ENCODE peak calls at places on chromosome 2, in five cellular contexts. One of them, this sample, is unnamed.
A peak's percentile ranks its signal among the peaks of the same experiment; 100 is the strongest.

GRCh38 chr2:1721706-1722483 is 22.4 kb downstream of the PXDN start:
- DNase-seq in hepatic stellate cell: peak; percentile 94
- DNase-seq in hypothalamus: no peak
- DNase-seq in adipocyte: peak; percentile 60
- DNase-seq in stimulated activated effector memory CD8-positive, alpha-beta T cell treated with anti-CD3 and anti-CD28 coated beads, Interleukin-12 subunit alpha, Interleukin-12 subunit beta, amount 100 ng/mL, for 72 hours: no peak
- DNase-seq in this sample: no peak

GRCh38 chr2:16633632-16634430 is 31.8 kb downstream of the CYRIA start:
- DNase-seq in adipocyte: no peak
- DNase-seq in hepatic stellate cell: no peak
- DNase-seq in hypothalamus: no peak
- DNase-seq in stimulated activated effector memory CD8-positive, alpha-beta T cell treated with anti-CD3 and anti-CD28 coated beads, Interleukin-12 subunit alpha, Interleukin-12 subunit beta, amount 100 ng/mL, for 72 hours: no peak
- DNase-seq in this sample: no peak

GRCh38 chr2:74429487-74430451 is 8.2 kb downstream of the WDR54 start:
- DNase-seq in stimulated activated effector memory CD8-positive, alpha-beta T cell treated with anti-CD3 and anti-CD28 coated beads, Interleukin-12 subunit alpha, Interleukin-12 subunit beta, amount 100 ng/mL, for 72 hours: no peak
- DNase-seq in hypothalamus: no peak
- DNase-seq in adipocyte: no peak
- DNase-seq in hepatic stellate cell: no peak
- DNase-seq in this sample: no peak

GRCh38 chr2:52395912-52396311 is 1364.0 kb upstream of the NRXN1 start:
- DNase-seq in adipocyte: peak; percentile 63
- DNase-seq in hypothalamus: no peak
- DNase-seq in hepatic stellate cell: no peak
- DNase-seq in stimulated activated effector memory CD8-positive, alpha-beta T cell treated with anti-CD3 and anti-CD28 coated beads, Interleukin-12 subunit alpha, Interleukin-12 subunit beta, amount 100 ng/mL, for 72 hours: no peak
- DNase-seq in this sample: no peak

GRCh38 chr2:235533616-235534385 is 40.0 kb downstream of the AGAP1 start:
- DNase-seq in hepatic stellate cell: no peak
- DNase-seq in hypothalamus: no peak
- DNase-seq in stimulated activated effector memory CD8-positive, alpha-beta T cell treated with anti-CD3 and anti-CD28 coated beads, Interleukin-12 subunit alpha, Interleukin-12 subunit beta, amount 100 ng/mL, for 72 hours: no peak
- DNase-seq in adipocyte: no peak
- DNase-seq in this sample: no peak

GRCh38 chr2:157751462-157752058 is 122.9 kb upstream of the ACVR1C start:
- DNase-seq in adipocyte: peak; percentile 4
- DNase-seq in hepatic stellate cell: no peak
- DNase-seq in hypothalamus: no peak
- DNase-seq in stimulated activated effector memory CD8-positive, alpha-beta T cell treated with anti-CD3 and anti-CD28 coated beads, Interleukin-12 subunit alpha, Interleukin-12 subunit beta, amount 100 ng/mL, for 72 hours: no peak
- DNase-seq in this sample: peak; percentile 28

GRCh38 chr2:10084956-10085851 is 5.0 kb upstream of the CYS1 start:
- DNase-seq in stimulated activated effector memory CD8-positive, alpha-beta T cell treated with anti-CD3 and anti-CD28 coated beads, Interleukin-12 subunit alpha, Interleukin-12 subunit beta, amount 100 ng/mL, for 72 hours: no peak
- DNase-seq in adipocyte: no peak
- DNase-seq in hypothalamus: no peak
- DNase-seq in hepatic stellate cell: no peak
- DNase-seq in this sample: no peak

GRCh38 chr2:182867411-182868048 is 1.1 kb upstream of the FRZB start:
- DNase-seq in hepatic stellate cell: no peak
- DNase-seq in stimulated activated effector memory CD8-positive, alpha-beta T cell treated with anti-CD3 and anti-CD28 coated beads, Interleukin-12 subunit alpha, Interleukin-12 subunit beta, amount 100 ng/mL, for 72 hours: no peak
- DNase-seq in hypothalamus: no peak
- DNase-seq in adipocyte: no peak
- DNase-seq in this sample: no peak

GRCh38 chr2:217286833-217287232 is 427.0 kb upstream of the TNP1 start:
- DNase-seq in adipocyte: peak; percentile 30
- DNase-seq in stimulated activated effector memory CD8-positive, alpha-beta T cell treated with anti-CD3 and anti-CD28 coated beads, Interleukin-12 subunit alpha, Interleukin-12 subunit beta, amount 100 ng/mL, for 72 hours: no peak
- DNase-seq in hepatic stellate cell: peak; percentile 27
- DNase-seq in hypothalamus: no peak
- DNase-seq in this sample: no peak

GRCh38 chr2:173874899-173875247 is 90.3 kb downstream of the SP3 start:
- DNase-seq in hypothalamus: no peak
- DNase-seq in adipocyte: no peak
- DNase-seq in stimulated activated effector memory CD8-positive, alpha-beta T cell treated with anti-CD3 and anti-CD28 coated beads, Interleukin-12 subunit alpha, Interleukin-12 subunit beta, amount 100 ng/mL, for 72 hours: no peak
- DNase-seq in hepatic stellate cell: no peak
- DNase-seq in this sample: no peak

GRCh38 chr2:239351687-239352086 is 49.1 kb downstream of the HDAC4 start:
- DNase-seq in stimulated activated effector memory CD8-positive, alpha-beta T cell treated with anti-CD3 and anti-CD28 coated beads, Interleukin-12 subunit alpha, Interleukin-12 subunit beta, amount 100 ng/mL, for 72 hours: no peak
- DNase-seq in hypothalamus: no peak
- DNase-seq in hepatic stellate cell: no peak
- DNase-seq in adipocyte: no peak
- DNase-seq in this sample: no peak

GRCh38 chr2:176138526-176139169 is 9.1 kb downstream of the HOXD8 start:
- DNase-seq in hypothalamus: no peak
- DNase-seq in stimulated activated effector memory CD8-positive, alpha-beta T cell treated with anti-CD3 and anti-CD28 coated beads, Interleukin-12 subunit alpha, Interleukin-12 subunit beta, amount 100 ng/mL, for 72 hours: no peak
- DNase-seq in adipocyte: no peak
- DNase-seq in hepatic stellate cell: no peak
- DNase-seq in this sample: no peak

GRCh38 chr2:112259509-112260294 is 4.9 kb upstream of the ZC3H8 start:
- DNase-seq in adipocyte: peak; percentile 91
- DNase-seq in hypothalamus: peak; percentile 80
- DNase-seq in stimulated activated effector memory CD8-positive, alpha-beta T cell treated with anti-CD3 and anti-CD28 coated beads, Interleukin-12 subunit alpha, Interleukin-12 subunit beta, amount 100 ng/mL, for 72 hours: peak; percentile 91
- DNase-seq in hepatic stellate cell: peak; percentile 50
- DNase-seq in this sample: peak; percentile 75

GRCh38 chr2:20180676-20181648 is 44.0 kb downstream of the SDC1 start:
- DNase-seq in stimulated activated effector memory CD8-positive, alpha-beta T cell treated with anti-CD3 and anti-CD28 coated beads, Interleukin-12 subunit alpha, Interleukin-12 subunit beta, amount 100 ng/mL, for 72 hours: no peak
- DNase-seq in adipocyte: no peak
- DNase-seq in hypothalamus: no peak
- DNase-seq in hepatic stellate cell: no peak
- DNase-seq in this sample: no peak

GRCh38 chr2:9897796-9898195 is 53.7 kb upstream of the GRHL1 start:
- DNase-seq in adipocyte: peak; percentile 27
- DNase-seq in hepatic stellate cell: peak; percentile 5
- DNase-seq in stimulated activated effector memory CD8-positive, alpha-beta T cell treated with anti-CD3 and anti-CD28 coated beads, Interleukin-12 subunit alpha, Interleukin-12 subunit beta, amount 100 ng/mL, for 72 hours: no peak
- DNase-seq in hypothalamus: no peak
- DNase-seq in this sample: no peak

GRCh38 chr2:101699191-101699938 is 1.9 kb downstream of the MAP4K4 start:
- DNase-seq in hypothalamus: no peak
- DNase-seq in adipocyte: peak; percentile 73
- DNase-seq in hepatic stellate cell: no peak
- DNase-seq in stimulated activated effector memory CD8-positive, alpha-beta T cell treated with anti-CD3 and anti-CD28 coated beads, Interleukin-12 subunit alpha, Interleukin-12 subunit beta, amount 100 ng/mL, for 72 hours: no peak
- DNase-seq in this sample: no peak

GRCh38 chr2:197168705-197169104 is 141.9 kb downstream of the ANKRD44 start:
- DNase-seq in hypothalamus: peak; percentile 77
- DNase-seq in hepatic stellate cell: peak; percentile 65
- DNase-seq in stimulated activated effector memory CD8-positive, alpha-beta T cell treated with anti-CD3 and anti-CD28 coated beads, Interleukin-12 subunit alpha, Interleukin-12 subunit beta, amount 100 ng/mL, for 72 hours: peak; percentile 82
- DNase-seq in adipocyte: peak; percentile 52
- DNase-seq in this sample: peak; percentile 74

GRCh38 chr2:5693288-5694015 is 1.3 kb downstream of the SOX11 start:
- DNase-seq in hepatic stellate cell: no peak
- DNase-seq in hypothalamus: peak; percentile 21
- DNase-seq in adipocyte: peak; percentile 62
- DNase-seq in stimulated activated effector memory CD8-positive, alpha-beta T cell treated with anti-CD3 and anti-CD28 coated beads, Interleukin-12 subunit alpha, Interleukin-12 subunit beta, amount 100 ng/mL, for 72 hours: no peak
- DNase-seq in this sample: no peak

GRCh38 chr2:149926149-149926548 is 338.6 kb upstream of the MMADHC start:
- DNase-seq in hepatic stellate cell: no peak
- DNase-seq in adipocyte: peak; percentile 18
- DNase-seq in hypothalamus: no peak
- DNase-seq in stimulated activated effector memory CD8-positive, alpha-beta T cell treated with anti-CD3 and anti-CD28 coated beads, Interleukin-12 subunit alpha, Interleukin-12 subunit beta, amount 100 ng/mL, for 72 hours: no peak
- DNase-seq in this sample: no peak

GRCh38 chr2:135473567-135473966 is 57.5 kb downstream of the ZRANB3 start:
- DNase-seq in adipocyte: peak; percentile 48
- DNase-seq in hypothalamus: no peak
- DNase-seq in hepatic stellate cell: peak; percentile 24
- DNase-seq in stimulated activated effector memory CD8-positive, alpha-beta T cell treated with anti-CD3 and anti-CD28 coated beads, Interleukin-12 subunit alpha, Interleukin-12 subunit beta, amount 100 ng/mL, for 72 hours: no peak
- DNase-seq in this sample: no peak

GRCh38 chr2:238121511-238122286 is 16.8 kb upstream of the KLHL30 start:
- DNase-seq in stimulated activated effector memory CD8-positive, alpha-beta T cell treated with anti-CD3 and anti-CD28 coated beads, Interleukin-12 subunit alpha, Interleukin-12 subunit beta, amount 100 ng/mL, for 72 hours: no peak
- DNase-seq in adipocyte: no peak
- DNase-seq in hepatic stellate cell: no peak
- DNase-seq in hypothalamus: no peak
- DNase-seq in this sample: no peak

GRCh38 chr2:65456886-65457285 is 24.5 kb upstream of the SPRED2 start:
- DNase-seq in hepatic stellate cell: no peak
- DNase-seq in adipocyte: no peak
- DNase-seq in hypothalamus: no peak
- DNase-seq in stimulated activated effector memory CD8-positive, alpha-beta T cell treated with anti-CD3 and anti-CD28 coated beads, Interleukin-12 subunit alpha, Interleukin-12 subunit beta, amount 100 ng/mL, for 72 hours: no peak
- DNase-seq in this sample: no peak

GRCh38 chr2:195411219-195411687 is 245.8 kb upstream of the SLC39A10 start:
- DNase-seq in hypothalamus: no peak
- DNase-seq in stimulated activated effector memory CD8-positive, alpha-beta T cell treated with anti-CD3 and anti-CD28 coated beads, Interleukin-12 subunit alpha, Interleukin-12 subunit beta, amount 100 ng/mL, for 72 hours: no peak
- DNase-seq in adipocyte: no peak
- DNase-seq in hepatic stellate cell: no peak
- DNase-seq in this sample: no peak

GRCh38 chr2:98396745-98397355 is 47.8 kb upstream of the INPP4A start:
- DNase-seq in hypothalamus: no peak
- DNase-seq in stimulated activated effector memory CD8-positive, alpha-beta T cell treated with anti-CD3 and anti-CD28 coated beads, Interleukin-12 subunit alpha, Interleukin-12 subunit beta, amount 100 ng/mL, for 72 hours: no peak
- DNase-seq in adipocyte: no peak
- DNase-seq in hepatic stellate cell: no peak
- DNase-seq in this sample: no peak

GRCh38 chr2:23824777-23825212 is 102.1 kb downstream of the ATAD2B start:
- DNase-seq in hypothalamus: no peak
- DNase-seq in hepatic stellate cell: peak; percentile 24
- DNase-seq in stimulated activated effector memory CD8-positive, alpha-beta T cell treated with anti-CD3 and anti-CD28 coated beads, Interleukin-12 subunit alpha, Interleukin-12 subunit beta, amount 100 ng/mL, for 72 hours: peak; percentile 58
- DNase-seq in adipocyte: peak; percentile 88
- DNase-seq in this sample: no peak

GRCh38 chr2:238658054-238658407 is 189.9 kb upstream of the TWIST2 start:
- DNase-seq in hepatic stellate cell: no peak
- DNase-seq in stimulated activated effector memory CD8-positive, alpha-beta T cell treated with anti-CD3 and anti-CD28 coated beads, Interleukin-12 subunit alpha, Interleukin-12 subunit beta, amount 100 ng/mL, for 72 hours: no peak
- DNase-seq in hypothalamus: no peak
- DNase-seq in adipocyte: no peak
- DNase-seq in this sample: no peak

GRCh38 chr2:119803101-119803500 is 43.4 kb downstream of the PTPN4 start:
- DNase-seq in stimulated activated effector memory CD8-positive, alpha-beta T cell treated with anti-CD3 and anti-CD28 coated beads, Interleukin-12 subunit alpha, Interleukin-12 subunit beta, amount 100 ng/mL, for 72 hours: no peak
- DNase-seq in adipocyte: no peak
- DNase-seq in hypothalamus: no peak
- DNase-seq in hepatic stellate cell: no peak
- DNase-seq in this sample: no peak

GRCh38 chr2:237453671-237454070 is 33.4 kb upstream of the MLPH start:
- DNase-seq in hepatic stellate cell: no peak
- DNase-seq in stimulated activated effector memory CD8-positive, alpha-beta T cell treated with anti-CD3 and anti-CD28 coated beads, Interleukin-12 subunit alpha, Interleukin-12 subunit beta, amount 100 ng/mL, for 72 hours: no peak
- DNase-seq in adipocyte: no peak
- DNase-seq in hypothalamus: no peak
- DNase-seq in this sample: no peak

GRCh38 chr2:43142921-43143438 is 83.4 kb downstream of the ZFP36L2 start:
- DNase-seq in hypothalamus: no peak
- DNase-seq in adipocyte: no peak
- DNase-seq in hepatic stellate cell: no peak
- DNase-seq in stimulated activated effector memory CD8-positive, alpha-beta T cell treated with anti-CD3 and anti-CD28 coated beads, Interleukin-12 subunit alpha, Interleukin-12 subunit beta, amount 100 ng/mL, for 72 hours: no peak
- DNase-seq in this sample: no peak

GRCh38 chr2:3911891-3912455 is 208.6 kb downstream of the DCDC2C start:
- DNase-seq in adipocyte: no peak
- DNase-seq in hypothalamus: no peak
- DNase-seq in stimulated activated effector memory CD8-positive, alpha-beta T cell treated with anti-CD3 and anti-CD28 coated beads, Interleukin-12 subunit alpha, Interleukin-12 subunit beta, amount 100 ng/mL, for 72 hours: no peak
- DNase-seq in hepatic stellate cell: no peak
- DNase-seq in this sample: no peak

GRCh38 chr2:70901235-70902066 is 34.2 kb upstream of the ATP6V1B1 start:
- DNase-seq in adipocyte: peak; percentile 44
- DNase-seq in hypothalamus: no peak
- DNase-seq in stimulated activated effector memory CD8-positive, alpha-beta T cell treated with anti-CD3 and anti-CD28 coated beads, Interleukin-12 subunit alpha, Interleukin-12 subunit beta, amount 100 ng/mL, for 72 hours: no peak
- DNase-seq in hepatic stellate cell: no peak
- DNase-seq in this sample: no peak

This sample was measured in dorsolateral prefrontal cortex.